ENCODE peak calls at places on chromosomes 2 and 18, in eight cellular contexts. One of them, this sample, is unnamed.

GRCh38 chr2:238160206-238161129 is 1.7 kb downstream of the ERFE start:
- DNase-seq in HepG2: peak; percentile 31
- DNase-seq in stomach: no peak
- DNase-seq in H1: peak; percentile 15
- DNase-seq in prostate gland: no peak
- DNase-seq in SK-N-SH: peak; percentile 73
- DNase-seq in spleen: peak; percentile 78
- DNase-seq in transverse colon: no peak
- DNase-seq in this sample: no peak

GRCh38 chr2:202687276-202687675 is 52.5 kb downstream of the FAM117B start:
- DNase-seq in HepG2: peak; percentile 71
- DNase-seq in stomach: no peak
- DNase-seq in H1: no peak
- DNase-seq in prostate gland: no peak
- DNase-seq in SK-N-SH: no peak
- DNase-seq in spleen: no peak
- DNase-seq in transverse colon: no peak
- DNase-seq in this sample: no peak

GRCh38 chr2:127932199-127932877 is 46.6 kb upstream of the AMMECR1L start:
- DNase-seq in HepG2: no peak
- DNase-seq in stomach: no peak
- DNase-seq in H1: no peak
- DNase-seq in prostate gland: no peak
- DNase-seq in SK-N-SH: no peak
- DNase-seq in spleen: no peak
- DNase-seq in transverse colon: no peak
- DNase-seq in this sample: peak; percentile 11

GRCh38 chr2:227661019-227661726 is 5.4 kb upstream of the SCYGR5 start:
- DNase-seq in HepG2: no peak
- DNase-seq in stomach: no peak
- DNase-seq in H1: peak; percentile 27
- DNase-seq in prostate gland: no peak
- DNase-seq in SK-N-SH: no peak
- DNase-seq in spleen: no peak
- DNase-seq in transverse colon: no peak
- DNase-seq in this sample: no peak

GRCh38 chr2:235390108-235390815 is 103.6 kb upstream of the AGAP1 start:
- DNase-seq in HepG2: no peak
- DNase-seq in stomach: no peak
- DNase-seq in H1: no peak
- DNase-seq in prostate gland: no peak
- DNase-seq in SK-N-SH: no peak
- DNase-seq in spleen: no peak
- DNase-seq in transverse colon: peak; percentile 46
- DNase-seq in this sample: peak; percentile 72

GRCh38 chr18:47100214-47100831 is 50.0 kb downstream of the HDHD2 start:
- DNase-seq in HepG2: peak; percentile 44
- DNase-seq in stomach: peak; percentile 59
- DNase-seq in H1: peak; percentile 66
- DNase-seq in prostate gland: peak; percentile 39
- DNase-seq in SK-N-SH: peak; percentile 51
- DNase-seq in spleen: peak; percentile 78
- DNase-seq in transverse colon: peak; percentile 31
- DNase-seq in this sample: peak; percentile 62

GRCh38 chr2:165969227-165969626 is 15.7 kb upstream of the TTC21B start:
- DNase-seq in HepG2: no peak
- DNase-seq in stomach: no peak
- DNase-seq in H1: no peak
- DNase-seq in prostate gland: no peak
- DNase-seq in SK-N-SH: no peak
- DNase-seq in spleen: no peak
- DNase-seq in transverse colon: no peak
- DNase-seq in this sample: no peak

GRCh38 chr18:70422061-70422965 is 133.5 kb downstream of the SOCS6 start:
- DNase-seq in HepG2: peak; percentile 35
- DNase-seq in stomach: peak; percentile 80
- DNase-seq in H1: no peak
- DNase-seq in prostate gland: peak; percentile 34
- DNase-seq in SK-N-SH: no peak
- DNase-seq in spleen: no peak
- DNase-seq in transverse colon: peak; percentile 68
- DNase-seq in this sample: peak; percentile 67

GRCh38 chr2:240647503-240648154 is 22.3 kb downstream of the GPR35 start:
- DNase-seq in HepG2: no peak
- DNase-seq in stomach: no peak
- DNase-seq in H1: no peak
- DNase-seq in prostate gland: no peak
- DNase-seq in SK-N-SH: peak; percentile 24
- DNase-seq in spleen: no peak
- DNase-seq in transverse colon: no peak
- DNase-seq in this sample: no peak

GRCh38 chr2:12797815-12798214 is 81.1 kb downstream of the TRIB2 start:
- DNase-seq in HepG2: no peak
- DNase-seq in stomach: no peak
- DNase-seq in H1: no peak
- DNase-seq in prostate gland: no peak
- DNase-seq in SK-N-SH: no peak
- DNase-seq in spleen: no peak
- DNase-seq in transverse colon: no peak
- DNase-seq in this sample: peak; percentile 17

DNA sequence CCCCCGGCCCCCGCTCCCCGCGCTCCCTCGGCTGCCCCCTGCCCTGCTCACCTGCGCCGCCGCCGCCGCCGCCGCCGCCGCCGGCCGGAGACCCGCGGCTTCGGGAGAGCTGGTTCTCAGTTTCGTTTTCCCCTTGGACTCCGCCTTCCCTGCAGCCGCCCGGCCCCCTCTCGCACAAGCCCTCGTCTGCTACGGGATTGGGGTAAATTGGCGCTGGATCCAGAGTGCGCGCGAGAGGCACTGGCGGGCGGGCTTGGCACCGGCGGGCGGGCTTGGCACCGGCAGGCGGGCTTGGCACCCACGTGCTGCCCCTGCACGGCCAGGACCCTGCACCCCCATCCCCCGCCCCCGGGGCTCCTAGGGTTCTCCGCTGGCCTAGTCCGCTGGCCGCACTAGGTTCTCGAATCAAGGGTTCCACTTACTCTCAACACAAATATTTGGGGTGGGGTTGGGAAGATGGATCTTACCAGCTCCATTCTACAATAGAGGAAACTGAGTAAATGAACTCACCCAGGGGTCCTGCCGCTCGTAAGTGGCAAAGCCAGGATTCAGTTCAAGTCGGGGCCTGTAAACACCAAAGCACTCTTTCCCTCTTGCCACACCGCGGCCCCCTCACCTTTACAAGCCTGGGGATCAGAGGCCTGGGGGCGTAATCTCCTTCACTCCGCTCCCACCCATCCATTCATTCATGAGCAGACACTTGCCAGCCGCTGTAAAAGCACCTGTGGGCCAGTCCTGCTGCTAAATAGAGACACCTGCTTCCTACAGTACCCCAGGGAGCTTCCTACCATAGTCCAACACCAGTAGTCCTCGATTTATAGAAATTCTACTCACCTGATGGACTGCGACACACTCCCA is at the start of gene EIF2AK2:
- DNase-seq in HepG2: peak; percentile 84
- DNase-seq in stomach: peak; percentile 84
- DNase-seq in H1: no peak
- DNase-seq in prostate gland: peak; percentile 67
- DNase-seq in SK-N-SH: peak; percentile 100
- DNase-seq in spleen: peak; percentile 95
- DNase-seq in transverse colon: peak; percentile 89
- DNase-seq in this sample: peak; percentile 41
- TF ChIP-seq POLR2AphosphoS5 in HepG2: peak; percentile 60
- TF ChIP-seq POLR2AphosphoS5 in stomach: peak; percentile 65
- TF ChIP-seq POLR2AphosphoS5 in H1: peak; percentile 35
- TF ChIP-seq POLR2AphosphoS5 in prostate gland: no peak
- TF ChIP-seq POLR2AphosphoS5 in SK-N-SH: peak; percentile 15
- TF ChIP-seq POLR2AphosphoS5 in spleen: peak; percentile 87
- TF ChIP-seq POLR2AphosphoS5 in transverse colon: peak; percentile 65
- TF ChIP-seq POLR2AphosphoS5 in this sample: peak; percentile 73

GRCh38 chr2:26244479-26245230 is at the start of the genes HADHA and HADHB:
- DNase-seq in HepG2: peak; percentile 95
- DNase-seq in stomach: peak; percentile 91
- DNase-seq in H1: peak; percentile 87
- DNase-seq in prostate gland: peak; percentile 83
- DNase-seq in SK-N-SH: peak; percentile 96
- DNase-seq in spleen: peak; percentile 97
- DNase-seq in transverse colon: peak; percentile 94
- DNase-seq in this sample: peak; percentile 87
- TF ChIP-seq CTCF in HepG2: peak; percentile 57
- TF ChIP-seq CTCF in stomach: no peak
- TF ChIP-seq CTCF in H1: no peak
- TF ChIP-seq CTCF in prostate gland: no peak
- TF ChIP-seq CTCF in SK-N-SH: peak; percentile 40
- TF ChIP-seq CTCF in spleen: peak; percentile 63
- TF ChIP-seq CTCF in transverse colon: no peak
- TF ChIP-seq CTCF in this sample: no peak

GRCh38 chr18:73896685-73897084 is 250.9 kb downstream of the FBXO15 start:
- DNase-seq in HepG2: no peak
- DNase-seq in stomach: no peak
- DNase-seq in H1: no peak
- DNase-seq in prostate gland: no peak
- DNase-seq in SK-N-SH: no peak
- DNase-seq in spleen: no peak
- DNase-seq in transverse colon: no peak
- DNase-seq in this sample: no peak
- TF ChIP-seq POLR2AphosphoS5 in HepG2: no peak
- TF ChIP-seq POLR2AphosphoS5 in stomach: no peak
- TF ChIP-seq POLR2AphosphoS5 in H1: no peak
- TF ChIP-seq POLR2AphosphoS5 in prostate gland: no peak
- TF ChIP-seq POLR2AphosphoS5 in SK-N-SH: no peak
- TF ChIP-seq POLR2AphosphoS5 in spleen: no peak
- TF ChIP-seq POLR2AphosphoS5 in transverse colon: no peak
- TF ChIP-seq POLR2AphosphoS5 in this sample: no peak

DNA sequence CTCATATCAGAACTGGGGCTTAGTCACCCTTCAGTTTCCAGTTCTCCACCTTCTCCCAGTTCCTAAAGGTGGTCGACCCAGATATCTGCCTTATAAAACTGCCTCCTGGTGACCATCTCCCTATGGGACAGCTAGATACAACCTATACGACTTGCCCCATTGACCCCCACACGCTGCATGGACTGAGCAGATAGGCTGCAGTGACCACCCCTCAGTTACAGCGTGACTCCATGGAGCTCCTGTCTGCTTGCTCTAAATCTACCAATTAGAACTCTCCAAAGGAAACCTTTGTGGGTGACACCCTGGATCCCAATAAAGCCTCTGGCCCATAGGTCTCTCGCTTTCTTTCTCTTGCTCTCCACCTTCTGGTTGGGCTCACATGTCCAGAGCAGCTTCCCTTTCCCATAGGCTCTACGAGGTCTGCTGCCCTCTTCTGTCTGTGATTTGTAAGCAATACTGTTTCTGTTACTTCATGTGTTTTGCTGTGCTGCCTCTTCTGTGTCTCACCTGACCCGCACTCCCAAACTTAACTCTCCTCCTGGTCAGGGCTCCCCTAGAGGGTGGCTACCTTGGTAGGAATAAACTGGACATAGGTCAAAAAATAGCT is 971.3 kb upstream of the FAM98A start:
- DNase-seq in HepG2: peak; percentile 53
- DNase-seq in stomach: peak; percentile 40
- DNase-seq in H1: no peak
- DNase-seq in prostate gland: peak; percentile 15
- DNase-seq in SK-N-SH: peak; percentile 14
- DNase-seq in spleen: no peak
- DNase-seq in transverse colon: peak; percentile 10
- DNase-seq in this sample: no peak
- TF ChIP-seq CTCF in HepG2: peak; percentile 66
- TF ChIP-seq CTCF in stomach: no peak
- TF ChIP-seq CTCF in H1: peak; percentile 18
- TF ChIP-seq CTCF in prostate gland: no peak
- TF ChIP-seq CTCF in SK-N-SH: peak; percentile 36
- TF ChIP-seq CTCF in spleen: no peak
- TF ChIP-seq CTCF in transverse colon: no peak
- TF ChIP-seq CTCF in this sample: no peak

This sample was measured in HL-60.